ENCODE peak calls at places on chromosomes 2 and 18, in six cellular contexts. J is CD8-positive, alpha-beta T cell; W is RWPE1; C is NCI-H510A treated with DMSO at 0.1 percent for 48 hours; U is T-cell; M is Caki2. L is an unnamed sample.

GRCh38 chr2:61016392-61017002 is 1.0 kb upstream of the PEX13 start:
- DNase-seq in J (no peak), W (no peak), C (peak; percentile 34), U (no peak), M (no peak), L (peak; percentile 37)

GRCh38 chr2:190896477-190896876 is 15.9 kb downstream of the GLS start:
- DNase-seq in J (no peak), W (no peak), C (no peak), U (no peak), M (no peak), L (no peak)

GRCh38 chr2:197847666-197848401 is 43.4 kb downstream of the PLCL1 start:
- DNase-seq in J (no peak), W (no peak), C (no peak), U (no peak), M (no peak), L (peak; percentile 63)

GRCh38 chr2:55604027-55604565 is 13.3 kb downstream of the PPP4R3B start:
- DNase-seq in J (no peak), W (no peak), C (no peak), U (no peak), M (no peak), L (no peak)

GRCh38 chr18:76844742-76845477 is 22.6 kb downstream of the ZNF236 start:
- DNase-seq in J (no peak), W (no peak), C (no peak), U (no peak), M (no peak), L (peak; percentile 44)

GRCh38 chr2:43842866-43843226 is 4.1 kb downstream of the ABCG8 start:
- DNase-seq in J (no peak), W (no peak), C (no peak), U (no peak), M (no peak), L (no peak)

GRCh38 chr18:48264508-48264907 is 144.7 kb downstream of the ZBTB7C start:
- DNase-seq in J (no peak), W (no peak), C (no peak), U (no peak), M (no peak), L (peak; percentile 12)

GRCh38 chr2:23801396-23801795 is 125.5 kb downstream of the ATAD2B start:
- DNase-seq in J (no peak), W (no peak), C (no peak), U (no peak), M (no peak), L (peak; percentile 54)

GRCh38 chr2:165245081-165245480 is 5.9 kb downstream of the SCN2A start:
- DNase-seq in J (no peak), W (no peak), C (no peak), U (no peak), M (no peak), L (no peak)

GRCh38 chr18:40011201-40011600 is 1943.8 kb upstream of the PIK3C3 start:
- DNase-seq in J (no peak), W (no peak), C (no peak), U (no peak), M (no peak), L (no peak)

GRCh38 chr2:65130440-65131175 is 702 bp upstream of the RAB1A start:
- DNase-seq in J (no peak), W (no peak), C (peak; percentile 64), U (peak; percentile 3), M (peak; percentile 76), L (no peak)

GRCh38 chr2:101859604-101860003 is 132.2 kb upstream of the IL1R2 start:
- DNase-seq in J (no peak), W (no peak), C (no peak), U (no peak), M (no peak), L (no peak)

GRCh38 chr18:11037841-11038240 is 111.5 kb downstream of the PIEZO2 start:
- DNase-seq in J (no peak), W (no peak), C (no peak), U (no peak), M (no peak), L (no peak)

GRCh38 chr2:196836440-196836839 is 27.3 kb upstream of the C2orf66 start:
- DNase-seq in J (no peak), W (peak; percentile 16), C (no peak), U (no peak), M (no peak), L (peak; percentile 88)

GRCh38 chr2:238005528-238005927 is 38.7 kb downstream of the UBE2F start:
- DNase-seq in J (no peak), W (peak; percentile 17), C (no peak), U (no peak), M (no peak), L (peak; percentile 91)

GRCh38 chr2:162732946-162733698 is 105.4 kb downstream of the KCNH7 start:
- DNase-seq in J (no peak), W (peak; percentile 8), C (peak; percentile 91), U (no peak), M (no peak), L (peak; percentile 93)

GRCh38 chr18:8706545-8706980 is 1.2 kb downstream of the MTCL1 start:
- DNase-seq in J (peak; percentile 57), W (peak; percentile 28), C (peak; percentile 39), U (no peak), M (no peak), L (no peak)

GRCh38 chr2:42725657-42726056 is 38.3 kb downstream of the OXER1 start:
- DNase-seq in J (no peak), W (no peak), C (no peak), U (no peak), M (no peak), L (peak; percentile 78)

GRCh38 chr2:162100579-162100978 is 26.6 kb upstream of the DPP4 start:
- DNase-seq in J (no peak), W (no peak), C (no peak), U (no peak), M (no peak), L (no peak)

GRCh38 chr2:28613616-28614501 is 118.0 kb downstream of the PLB1 start:
- DNase-seq in J (no peak), W (peak; percentile 95), C (no peak), U (no peak), M (peak; percentile 85), L (peak; percentile 100)

GRCh38 chr2:216918088-216918680 is 58.3 kb upstream of the TNP1 start:
- DNase-seq in J (no peak), W (peak; percentile 82), C (no peak), U (no peak), M (peak; percentile 18), L (peak; percentile 84)

GRCh38 chr2:163778045-163778753 is 42.4 kb upstream of the FIGN start:
- DNase-seq in J (no peak), W (peak; percentile 79), C (no peak), U (no peak), M (peak; percentile 96), L (peak; percentile 94)

GRCh38 chr18:78697446-78697845 is 282.2 kb upstream of the SALL3 start:
- DNase-seq in J (no peak), W (no peak), C (no peak), U (no peak), M (no peak), L (no peak)

GRCh38 chr2:223101340-223102039 is 49.5 kb downstream of the KCNE4 start:
- DNase-seq in J (no peak), W (peak; percentile 78), C (peak; percentile 74), U (no peak), M (peak; percentile 37), L (peak; percentile 84)

GRCh38 chr2:174051741-174052638 is 86.8 kb upstream of the SP3 start:
- DNase-seq in J (no peak), W (peak; percentile 65), C (no peak), U (no peak), M (peak; percentile 41), L (peak; percentile 76)

GRCh38 chr18:52312321-52312720 is 27.7 kb upstream of the DCC start:
- DNase-seq in J (no peak), W (peak; percentile 4), C (peak; percentile 92), U (no peak), M (peak; percentile 68), L (peak; percentile 76)

GRCh38 chr2:98412751-98413445 is 31.8 kb upstream of the INPP4A start:
- DNase-seq in J (peak; percentile 70), W (peak; percentile 62), C (peak; percentile 34), U (peak; percentile 41), M (peak; percentile 61), L (peak; percentile 59)

GRCh38 chr2:160222546-160223281 is 22.6 kb upstream of the ITGB6 start:
- DNase-seq in J (no peak), W (no peak), C (no peak), U (no peak), M (no peak), L (peak; percentile 56)

L was measured in bronchial epithelial cell.